ENCODE peak calls at places on chromosome X, in four cellular contexts. P, O, F and Q are unnamed samples. For H3K4me1 and H3K36me3, the result is how much of the 10 kb centered on the place peaks cover.

GRCh38 chrX:132216806-132217202 is 2.4 kb downstream of the RAP2C start:
- DNase-seq in P (no peak), O (no peak), F (peak), Q (no peak)

GRCh38 chrX:112818114-112819012 is 22.3 kb downstream of the AMOT start:
- DNase-seq in P (no peak), O (peak), F (no peak), Q (no peak)

GRCh38 chrX:130944230-130944629 is 41.2 kb upstream of the ENOX2 start:
- DNase-seq in P (no peak), O (no peak), F (no peak), Q (no peak)

GRCh38 chrX:107154787-107155620 is 36.4 kb upstream of the RBM41 start:
- DNase-seq in P (no peak), O (no peak), F (peak), Q (no peak)

GRCh38 chrX:10519761-10520160 is 100.6 kb downstream of the MID1 start:
- DNase-seq in P (no peak), O (no peak), F (peak), Q (no peak)

GRCh38 chrX:151398346-151398745 is 1.3 kb downstream of the VMA21 start:
- DNase-seq in P (no peak), O (no peak), F (no peak), Q (no peak)

GRCh38 chrX:9882669-9883446 is 84.3 kb upstream of the CLDN34 start:
- DNase-seq in P (no peak), O (no peak), F (peak), Q (no peak)

GRCh38 chrX:136899206-136899605 is 18.7 kb upstream of the RBMX start:
- DNase-seq in P (no peak), O (no peak), F (no peak), Q (no peak)

GRCh38 chrX:68114573-68115199 is 318.6 kb downstream of the OPHN1 start:
- DNase-seq in P (no peak), O (no peak), F (peak), Q (no peak)
- H3K27ac ChIP-seq in P (no peak), O (no peak), F (no peak), Q (no peak)

GRCh38 chrX:19563327-19563726 is 48.0 kb upstream of the MAP3K15 start:
- DNase-seq in P (no peak), O (no peak), F (no peak), Q (no peak)

GRCh38 chrX:19563746-19564145 is 48.4 kb upstream of the MAP3K15 start:
- DNase-seq in P (no peak), O (no peak), F (no peak), Q (no peak)

GRCh38 chrX:19557816-19558215 is 42.5 kb upstream of the MAP3K15 start:
- DNase-seq in P (no peak), O (no peak), F (peak), Q (no peak)

GRCh38 chrX:19564606-19565005 is 49.3 kb upstream of the MAP3K15 start:
- DNase-seq in P (no peak), O (no peak), F (no peak), Q (no peak)

GRCh38 chrX:19560611-19561010 is 45.3 kb upstream of the MAP3K15 start:
- DNase-seq in P (no peak), O (no peak), F (peak), Q (no peak)
- H3K4me1 ChIP-seq in P (under half), O (under half), F (under half), Q (under half)

GRCh38 chrX:71296806-71297205 is 4.7 kb upstream of the ITGB1BP2 start:
- DNase-seq in P (no peak), O (no peak), F (no peak), Q (no peak)
- H3K36me3 ChIP-seq in P (half or more), O (half or more), F (half or more), Q (under half)

DNA sequence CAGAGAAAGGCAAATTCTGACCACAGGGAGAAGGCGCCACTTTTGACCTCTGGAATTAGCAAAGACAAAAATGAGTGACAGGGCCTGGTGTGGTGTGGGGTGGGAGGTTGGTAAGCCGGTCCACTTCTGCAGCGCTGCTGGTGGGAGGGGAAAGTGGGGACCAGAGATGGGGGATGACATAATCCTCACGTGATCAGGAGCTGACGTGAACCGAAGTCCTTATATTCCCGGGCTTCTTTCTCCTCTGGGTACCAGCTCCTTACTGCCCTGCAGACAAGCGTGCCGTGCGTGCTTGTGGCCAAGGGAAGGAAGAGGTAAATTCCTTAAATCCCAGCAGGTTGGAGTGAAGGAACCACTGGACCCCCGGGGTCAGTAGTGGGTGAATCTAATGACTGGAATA is at the start of gene TCEAL7:
- DNase-seq in P (no peak), O (peak), F (peak), Q (peak)
- H3K27ac ChIP-seq in P (no peak), O (peak), F (peak), Q (peak)

GRCh38 chrX:129771266-129771995 is 8.3 kb upstream of the SASH3 start:
- DNase-seq in P (no peak), O (no peak), F (no peak), Q (no peak)
- H3K4me1 ChIP-seq in P (under half), O (under half), F (under half), Q (under half)

DNA sequence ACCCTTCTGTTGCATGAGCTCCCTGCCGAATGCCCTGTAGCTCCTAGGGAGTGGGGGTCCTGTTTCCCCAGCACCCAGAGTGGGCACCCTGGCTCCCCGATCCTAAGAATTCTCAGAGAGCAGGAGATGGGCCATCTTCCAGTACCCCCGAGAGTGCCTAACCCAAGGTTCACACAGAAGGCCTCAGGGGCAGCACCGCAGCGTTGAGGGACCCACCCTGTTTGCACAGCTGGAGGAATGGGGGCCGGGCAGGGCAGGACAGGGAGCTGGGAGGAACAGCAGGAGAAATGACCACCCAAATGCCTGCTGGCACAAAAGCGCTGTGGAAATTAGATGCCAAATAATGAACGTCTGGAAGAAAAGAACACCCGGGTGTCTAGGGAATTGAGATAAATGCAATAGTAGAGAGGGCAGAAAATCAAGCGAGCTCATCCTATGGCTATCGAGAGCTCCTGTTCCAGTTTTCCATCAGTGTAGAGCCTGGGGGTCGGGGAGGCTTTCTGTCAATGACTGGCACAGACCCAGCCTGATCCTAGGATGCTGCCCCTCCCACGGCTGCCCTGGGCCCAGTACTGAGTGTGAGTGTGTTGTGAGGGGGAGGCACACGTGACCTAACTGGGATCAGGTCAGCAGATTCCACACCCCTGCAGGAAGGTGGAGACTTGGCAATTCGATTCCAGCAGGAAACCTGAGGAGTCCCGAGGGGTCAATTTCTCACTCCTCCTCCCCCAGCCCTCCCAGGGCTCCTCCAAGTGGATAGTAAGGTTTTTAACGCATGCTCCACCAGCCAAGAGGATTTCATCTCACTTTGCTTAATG is 25.6 kb downstream of the SEPTIN6 start:
- DNase-seq in P (no peak), O (peak), F (no peak), Q (peak)
- H3K36me3 ChIP-seq in P (under half), O (under half), F (under half), Q (under half)

GRCh38 chrX:129872524-129872923 is 28.8 kb upstream of the ZDHHC9 start:
- DNase-seq in P (no peak), O (no peak), F (no peak), Q (no peak)
- H3K27ac ChIP-seq in P (no peak), O (no peak), F (no peak), Q (no peak)

DNA sequence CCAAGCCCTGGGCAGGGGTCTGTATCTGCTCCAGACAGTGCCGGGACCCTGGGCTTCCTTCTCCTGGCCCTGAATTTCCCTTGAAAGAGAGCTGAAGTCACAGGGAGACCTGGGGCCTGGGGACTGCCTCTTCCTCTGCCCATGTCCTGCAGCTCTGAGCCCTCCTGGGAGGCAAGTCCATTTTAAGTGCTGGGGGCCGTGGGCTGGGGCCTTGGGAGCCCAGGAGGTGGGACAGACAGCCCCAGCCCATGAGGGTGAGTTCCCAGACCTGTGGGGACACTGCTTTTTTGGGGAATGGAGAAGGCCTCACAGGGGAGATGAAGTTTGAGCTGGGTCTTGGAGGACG is 4.8 kb upstream of the CXCR3 start:
- DNase-seq in P (no peak), O (no peak), F (no peak), Q (no peak)
- H3K4me1 ChIP-seq in P (under half), O (under half), F (under half), Q (under half)

DNA sequence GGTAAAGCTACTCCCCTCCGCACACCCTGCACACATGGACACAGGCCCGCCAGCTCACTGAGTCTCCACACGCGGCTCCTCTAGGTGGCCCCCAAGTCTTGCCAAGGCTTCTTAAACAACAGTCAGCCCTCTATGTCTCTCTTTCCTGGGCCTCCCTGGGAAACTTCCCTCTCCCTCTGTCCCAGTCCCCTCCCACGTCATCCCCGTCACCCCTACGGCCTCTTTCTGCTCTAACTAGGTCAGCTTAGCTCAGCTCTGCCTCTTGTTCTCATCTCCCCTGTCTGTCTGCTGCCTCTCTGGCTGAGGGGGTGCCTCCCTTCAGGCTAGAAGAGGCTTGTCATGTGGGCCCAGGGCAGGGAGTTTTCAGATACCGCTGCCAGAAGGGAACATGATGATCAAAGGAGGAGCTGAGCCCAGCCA is 38.8 kb downstream of the SEPTIN6 start:
- DNase-seq in P (no peak), O (peak), F (peak), Q (peak)
- H3K36me3 ChIP-seq in P (under half), O (under half), F (under half), Q (under half)

GRCh38 chrX:703466-704210 is 73.0 kb downstream of the SHOX start:
- DNase-seq in P (no peak), O (no peak), F (no peak), Q (no peak)
- H3K27ac ChIP-seq in P (no peak), O (no peak), F (no peak), Q (no peak)